ENCODE peak calls at places on chromosomes 12 and 14, in eight cellular contexts. D is HCT116, I is A549, G is GM12878, L is HepG2, R is GM23338, U is Panc1, E is SK-N-SH. T is an unnamed sample.

GRCh38 chr12:116172224-116172849 is 105.2 kb downstream of the MED13L start:
- DNase-seq in D (no peak), I (no peak), G (no peak), L (no peak), R (no peak), U (no peak), E (no peak), T (no peak)

GRCh38 chr12:29255061-29255460 is 106.0 kb downstream of the FAR2 start:
- DNase-seq in D (no peak), I (no peak), G (no peak), L (no peak), R (no peak), U (no peak), E (peak; percentile 4), T (peak; percentile 54)

GRCh38 chr12:67651380-67651695 is 2.8 kb downstream of the DYRK2 start:
- DNase-seq in D (no peak), I (peak; percentile 18), G (no peak), L (peak; percentile 4), R (peak; percentile 43), U (no peak), E (peak; percentile 53), T (no peak)

GRCh38 chr14:93089501-93090269 is 26.0 kb downstream of the ITPK1 start:
- DNase-seq in D (no peak), I (no peak), G (no peak), L (no peak), R (no peak), U (no peak), E (no peak), T (no peak)

GRCh38 chr14:50012644-50013043 is 103.7 kb downstream of the VCPKMT start:
- DNase-seq in D (no peak), I (no peak), G (no peak), L (no peak), R (no peak), U (no peak), E (no peak), T (no peak)

GRCh38 chr12:68786929-68787328 is 21.0 kb upstream of the MDM2 start:
- DNase-seq in D (no peak), I (no peak), G (no peak), L (peak; percentile 56), R (peak; percentile 26), U (no peak), E (no peak), T (no peak)

GRCh38 chr14:92930737-92931602 is 8.0 kb downstream of the CHGA start:
- DNase-seq in D (no peak), I (no peak), G (no peak), L (no peak), R (no peak), U (no peak), E (no peak), T (no peak)

GRCh38 chr14:86153480-86153879 is 623.5 kb downstream of the FLRT2 start:
- DNase-seq in D (no peak), I (no peak), G (no peak), L (no peak), R (peak; percentile 52), U (no peak), E (no peak), T (no peak)

GRCh38 chr14:67571275-67571990 is 28.6 kb downstream of the PIGH start:
- DNase-seq in D (peak; percentile 26), I (peak; percentile 67), G (no peak), L (peak; percentile 45), R (peak; percentile 84), U (peak; percentile 30), E (peak; percentile 85), T (no peak)

GRCh38 chr14:22653012-22653621 is 9.0 kb upstream of the OR6J1 start:
- DNase-seq in D (peak; percentile 73), I (peak; percentile 78), G (no peak), L (peak; percentile 86), R (peak; percentile 93), U (no peak), E (peak; percentile 67), T (peak; percentile 30)

GRCh38 chr12:100591979-100592378 is 18.5 kb downstream of the GAS2L3 start:
- DNase-seq in D (no peak), I (no peak), G (no peak), L (peak; percentile 58), R (no peak), U (no peak), E (no peak), T (no peak)

GRCh38 chr14:75453817-75454434 is 26.1 kb downstream of the JDP2 start:
- DNase-seq in D (no peak), I (no peak), G (peak; percentile 61), L (no peak), R (peak; percentile 42), U (no peak), E (no peak), T (no peak)

GRCh38 chr12:18262514-18262913 is 1.2 kb downstream of the PIK3C2G start:
- DNase-seq in D (no peak), I (no peak), G (no peak), L (no peak), R (no peak), U (no peak), E (no peak), T (no peak)
- TF ChIP-seq REST in D (no peak), I (no peak), G (no peak), L (no peak), R (no peak), U (no peak), E (no peak), T (no peak)

GRCh38 chr12:9880532-9880931 is 757 bp upstream of the KLRF2 start:
- DNase-seq in D (no peak), I (no peak), G (no peak), L (no peak), R (no peak), U (no peak), E (no peak), T (no peak)
- TF ChIP-seq REST in D (no peak), I (no peak), G (no peak), L (no peak), R (no peak), U (no peak), E (no peak), T (no peak)

DNA sequence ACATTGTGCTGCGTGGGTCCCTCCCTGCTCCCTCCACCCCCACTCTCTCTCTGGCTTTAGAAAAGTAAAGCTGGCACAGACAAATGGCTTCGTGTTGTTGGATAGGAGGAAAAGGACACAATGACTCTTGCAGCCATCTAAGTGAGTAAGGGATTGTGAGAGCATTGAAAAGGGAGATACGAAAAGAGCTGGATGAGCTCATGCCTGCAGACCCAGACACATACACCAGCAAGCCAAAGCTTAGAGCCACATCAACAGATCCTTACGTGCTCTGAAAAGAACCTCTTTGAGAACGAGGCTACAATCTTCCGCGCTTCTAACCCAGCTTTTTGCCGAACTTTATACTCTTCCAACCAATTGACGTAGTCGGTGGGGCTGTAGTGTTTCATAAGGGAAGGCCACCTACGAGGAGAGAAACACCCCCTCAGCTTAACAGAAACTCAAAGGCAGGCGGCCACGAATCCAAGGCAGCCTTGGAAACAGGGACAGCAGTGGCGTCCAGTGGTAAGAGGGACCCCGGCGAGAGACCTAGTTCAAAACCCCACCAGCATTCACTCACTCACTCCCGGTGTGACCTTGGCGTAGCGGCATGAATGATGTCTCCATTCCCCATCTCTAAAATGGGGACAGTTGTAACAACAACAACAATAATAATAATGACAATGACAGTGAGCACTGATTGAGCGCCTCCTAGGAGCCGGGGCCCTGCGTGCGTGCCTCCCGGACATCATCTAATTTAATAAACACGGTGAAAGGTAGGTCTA is 1.1 kb downstream of the FBXO21 start:
- DNase-seq in D (no peak), I (no peak), G (no peak), L (no peak), R (peak; percentile 29), U (no peak), E (no peak), T (no peak)
- TF ChIP-seq REST in D (no peak), I (no peak), G (no peak), L (no peak), R (no peak), U (no peak), E (no peak), T (no peak)

GRCh38 chr12:55893723-55894122 is 34.0 kb downstream of the PYM1 start:
- DNase-seq in D (no peak), I (no peak), G (no peak), L (no peak), R (no peak), U (no peak), E (no peak), T (no peak)

GRCh38 chr12:55901881-55902490 is 25.7 kb downstream of the PYM1 start:
- DNase-seq in D (no peak), I (no peak), G (no peak), L (no peak), R (no peak), U (no peak), E (no peak), T (no peak)

GRCh38 chr12:55899035-55899434 is 28.7 kb downstream of the PYM1 start:
- DNase-seq in D (no peak), I (no peak), G (no peak), L (peak; percentile 35), R (no peak), U (no peak), E (no peak), T (no peak)
- TF ChIP-seq REST in D (no peak), I (no peak), G (no peak), L (no peak), R (no peak), U (no peak), E (no peak), T (no peak)

GRCh38 chr14:104435147-104436046 is 144.2 kb upstream of the C14orf180 start:
- DNase-seq in D (no peak), I (no peak), G (no peak), L (no peak), R (no peak), U (no peak), E (no peak), T (no peak)

GRCh38 chr14:104436047-104436531 is 143.5 kb upstream of the C14orf180 start:
- DNase-seq in D (no peak), I (no peak), G (no peak), L (no peak), R (peak; percentile 31), U (no peak), E (peak; percentile 91), T (no peak)

GRCh38 chr14:104433401-104434213 is 146.0 kb upstream of the C14orf180 start:
- DNase-seq in D (no peak), I (no peak), G (no peak), L (no peak), R (no peak), U (no peak), E (peak; percentile 23), T (no peak)

GRCh38 chr14:104432611-104433231 is 146.8 kb upstream of the C14orf180 start:
- DNase-seq in D (no peak), I (no peak), G (no peak), L (no peak), R (no peak), U (no peak), E (no peak), T (no peak)

DNA sequence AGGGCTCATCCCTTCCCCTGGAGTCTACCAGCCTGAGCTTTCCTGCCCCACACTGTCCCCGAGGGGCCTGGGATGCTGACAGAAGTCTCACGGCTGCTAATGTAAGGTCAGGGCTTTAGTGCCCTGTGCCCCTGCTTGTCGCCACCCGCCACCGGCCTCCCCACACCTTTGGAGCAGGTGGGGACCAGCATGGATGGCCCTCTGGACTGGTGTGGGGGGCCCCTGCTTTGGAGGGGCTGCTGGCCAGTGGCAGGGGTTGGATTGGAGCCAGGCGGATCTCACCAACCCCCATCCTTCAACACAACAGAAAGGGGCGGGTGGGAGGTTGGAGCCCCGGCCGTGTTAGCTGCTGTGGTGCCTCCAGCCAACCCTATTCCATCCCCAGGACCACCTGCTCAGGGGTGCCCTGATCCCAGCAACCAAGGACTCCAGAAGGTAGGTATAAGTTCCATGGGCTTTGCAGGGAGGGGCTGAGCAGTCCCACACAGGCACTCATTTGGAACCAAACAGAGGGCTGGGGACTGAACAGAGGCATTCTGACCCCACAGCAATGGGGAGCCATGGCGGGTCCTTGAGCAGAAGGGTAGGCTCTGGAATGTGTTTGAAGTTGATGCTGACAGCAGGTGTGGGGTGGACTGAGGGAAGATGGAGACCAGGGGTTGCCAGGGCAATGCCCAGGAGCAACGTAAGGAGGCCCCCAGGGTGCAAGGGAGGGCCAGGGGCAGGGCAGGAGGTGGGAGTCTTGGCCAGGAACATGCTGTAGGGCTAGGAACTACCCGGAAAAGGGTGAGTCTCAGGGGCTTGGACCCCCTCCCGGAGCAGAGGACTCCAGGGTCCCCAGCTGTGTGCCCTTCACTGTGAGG is 145.1 kb upstream of the C14orf180 start:
- DNase-seq in D (no peak), I (no peak), G (no peak), L (no peak), R (no peak), U (no peak), E (peak; percentile 23), T (no peak)
- TF ChIP-seq REST in D (no peak), I (no peak), G (no peak), L (no peak), R (no peak), U (no peak), E (no peak), T (no peak)